ENCODE peak calls at places on chromosomes 7 and 10, in eight cellular contexts. Z, X, D, L, U, J, M and R are unnamed samples.

GRCh38 chr10:87626422-87626892 is 33.2 kb upstream of the PAPSS2 start:
- DNase-seq in X (no peak), M (no peak), U (no peak), L (no peak), J (no peak), Z (no peak), D (no peak), R (peak)

GRCh38 chr7:15096853-15097252 is 194.3 kb upstream of the DGKB start:
- DNase-seq in D (no peak), Z (no peak), X (no peak), U (no peak), M (no peak), L (no peak), J (no peak), R (no peak)

GRCh38 chr10:91354166-91354565 is 56.0 kb upstream of the HECTD2 start:
- DNase-seq in U (no peak), L (no peak), M (no peak), J (no peak), D (no peak), X (no peak), Z (no peak), R (no peak)

GRCh38 chr7:138097064-138097741 is 20.9 kb downstream of the AKR1D1 start:
- DNase-seq in D (peak), Z (no peak), L (no peak), J (peak), X (peak), M (peak), U (no peak), R (peak)

GRCh38 chr7:64619705-64620104 is 46.2 kb upstream of the ZNF107 start:
- DNase-seq in U (no peak), X (no peak), M (no peak), D (no peak), J (no peak), Z (no peak), L (no peak), R (no peak)

GRCh38 chr7:38398725-38399321 is 125.4 kb upstream of the TARP start:
- DNase-seq in L (peak), J (peak), X (peak), U (no peak), D (peak), M (peak), Z (peak), R (peak)

GRCh38 chr7:34837826-34838225 is 179.8 kb downstream of the NPSR1 start:
- DNase-seq in L (no peak), M (no peak), U (no peak), D (peak), X (no peak), Z (no peak), J (peak), R (no peak)

GRCh38 chr7:38880454-38880853 is 28.5 kb downstream of the VPS41 start:
- DNase-seq in L (no peak), U (no peak), Z (no peak), D (no peak), J (no peak), X (no peak), M (no peak), R (no peak)

GRCh38 chr10:100781145-100781665 is 35.8 kb downstream of the PAX2 start:
- DNase-seq in Z (no peak), D (no peak), X (no peak), L (no peak), J (no peak), U (no peak), M (no peak), R (no peak)

GRCh38 chr10:49741108-49741995 is 20.8 kb downstream of the OGDHL start:
- DNase-seq in X (peak), U (no peak), J (no peak), D (no peak), L (no peak), Z (no peak), M (peak), R (no peak)

GRCh38 chr7:31488562-31489203 is 25.2 kb upstream of the ITPRID1 start:
- DNase-seq in U (no peak), L (peak), M (peak), Z (no peak), J (no peak), X (peak), D (peak), R (peak)

GRCh38 chr10:97991875-97992274 is 38.5 kb downstream of the CRTAC1 start:
- DNase-seq in U (no peak), J (peak), Z (no peak), M (peak), L (no peak), D (peak), X (peak), R (peak)

GRCh38 chr10:92787557-92788152 is 60.7 kb upstream of the EXOC6 start:
- DNase-seq in Z (no peak), X (no peak), M (no peak), D (no peak), U (no peak), L (no peak), J (no peak), R (no peak)

GRCh38 chr10:122617476-122618270 is 57.1 kb downstream of the DMBT1 start:
- DNase-seq in U (no peak), L (no peak), D (no peak), J (no peak), X (no peak), Z (no peak), M (no peak), R (no peak)

GRCh38 chr7:22718200-22718711 is 8.7 kb upstream of the IL6 start:
- DNase-seq in U (peak), Z (no peak), D (peak), L (no peak), X (peak), J (peak), M (peak), R (no peak)

GRCh38 chr10:132518572-132519381 is 18.8 kb upstream of the INPP5A start:
- DNase-seq in J (no peak), U (no peak), X (no peak), D (no peak), Z (no peak), M (no peak), L (no peak), R (peak)

GRCh38 chr10:133245439-133246235 is 8.0 kb downstream of the VENTX start:
- DNase-seq in Z (no peak), M (peak), L (no peak), U (no peak), D (no peak), J (no peak), X (peak), R (no peak)

GRCh38 chr10:22598488-22598887 is 115.9 kb downstream of the PIP4K2A start:
- DNase-seq in Z (no peak), J (peak), L (no peak), U (no peak), M (no peak), D (peak), X (no peak), R (no peak)

GRCh38 chr10:4067552-4068254 is 282.7 kb upstream of the KLF6 start:
- DNase-seq in D (no peak), L (no peak), M (peak), U (no peak), Z (no peak), J (no peak), X (peak), R (no peak)

GRCh38 chr10:103512591-103513382 is 19.3 kb downstream of the NEURL1 start:
- DNase-seq in Z (no peak), M (no peak), U (no peak), D (no peak), J (no peak), X (no peak), L (no peak), R (peak)

GRCh38 chr10:19041176-19041575 is 7.4 kb upstream of the MALRD1 start:
- DNase-seq in M (no peak), X (no peak), D (peak), J (no peak), Z (no peak), U (no peak), L (no peak), R (no peak)

GRCh38 chr7:13988765-13989137 is 715 bp downstream of the ETV1 start:
- DNase-seq in L (no peak), J (peak), M (no peak), D (peak), X (peak), U (no peak), Z (no peak), R (no peak)

GRCh38 chr7:120320218-120320961 is 47.4 kb downstream of the KCND2 start:
- DNase-seq in U (no peak), J (no peak), L (no peak), Z (no peak), M (peak), D (no peak), X (no peak), R (no peak)

GRCh38 chr10:48455392-48456151 is 149.1 kb downstream of the MAPK8 start:
- DNase-seq in X (no peak), J (no peak), U (no peak), L (no peak), Z (no peak), D (no peak), M (no peak), R (no peak)

GRCh38 chr10:102714621-102715455 is at the start of gene SFXN2:
- DNase-seq in M (no peak), U (no peak), X (peak), L (peak), Z (peak), D (no peak), J (no peak), R (peak)

GRCh38 chr7:7772385-7772784 is 54.0 kb upstream of the RPA3 start:
- DNase-seq in D (peak), X (no peak), Z (no peak), M (no peak), U (no peak), L (no peak), J (no peak), R (no peak)

GRCh38 chr7:44112231-44112996 is 8.3 kb downstream of the AEBP1 start:
- DNase-seq in U (no peak), D (no peak), M (no peak), X (no peak), Z (no peak), J (no peak), L (no peak), R (peak)

GRCh38 chr7:158206341-158206740 is 381.3 kb downstream of the PTPRN2 start:
- DNase-seq in U (no peak), X (no peak), L (no peak), J (no peak), D (no peak), M (no peak), Z (no peak), R (no peak)

GRCh38 chr7:108335264-108335918 is 120.8 kb downstream of the NRCAM start:
- DNase-seq in U (no peak), Z (no peak), M (peak), L (no peak), X (peak), D (peak), J (peak), R (peak)

GRCh38 chr10:4867109-4867519 is 41.1 kb downstream of the AKR1E2 start:
- DNase-seq in Z (no peak), U (no peak), X (no peak), D (no peak), M (no peak), J (no peak), L (no peak), R (no peak)

GRCh38 chr10:81018898-81019890 is 481.5 kb downstream of the SH2D4B start:
- DNase-seq in M (peak), D (peak), J (peak), Z (no peak), L (no peak), X (peak), U (peak), R (peak)

GRCh38 chr7:40507166-40507565 is 372.4 kb downstream of the SUGCT start:
- DNase-seq in D (no peak), M (no peak), Z (no peak), L (no peak), X (peak), U (no peak), J (no peak), R (no peak)

GRCh38 chr7:142482899-142483658 is 225.2 kb upstream of the PRSS58 start:
- DNase-seq in L (peak), J (peak), U (no peak), X (peak), M (peak), D (no peak), Z (peak), R (peak)

GRCh38 chr7:16648551-16648950 is 2.6 kb downstream of the BZW2 start:
- DNase-seq in X (no peak), M (no peak), U (no peak), J (no peak), L (no peak), Z (no peak), D (no peak), R (peak)
- H3K4me3 ChIP-seq in X (no peak), M (peak), U (no peak), J (no peak), L (peak), Z (peak), D (peak), R (no peak)

DNA sequence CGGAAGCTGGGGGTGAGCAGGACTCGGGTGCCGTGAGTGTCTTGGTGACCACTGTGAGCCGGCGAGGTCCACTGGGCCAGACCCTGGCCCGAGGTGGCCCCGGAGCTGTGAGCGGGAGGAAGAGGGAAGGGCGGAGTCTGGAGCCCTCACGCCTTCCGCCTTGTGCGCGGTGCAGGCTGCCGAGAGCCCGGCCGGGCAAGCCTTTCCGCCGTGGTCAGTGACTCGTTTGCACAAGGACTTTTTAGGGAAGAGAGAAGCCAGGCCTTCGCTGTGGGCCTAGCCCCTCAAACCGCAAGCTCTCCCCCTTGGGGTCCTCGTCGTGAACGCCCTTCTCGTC is 40.9 kb upstream of the ZNF32 start:
- DNase-seq in X (peak), U (no peak), M (peak), J (peak), D (peak), L (no peak), Z (no peak), R (peak)
- H3K4me3 ChIP-seq in X (peak), U (peak), M (peak), J (peak), D (peak), L (peak), Z (peak), R (peak)

GRCh38 chr10:84493951-84494848 is 165.8 kb downstream of the CCSER2 start:
- DNase-seq in U (no peak), D (peak), M (peak), Z (no peak), J (peak), X (peak), L (no peak), R (peak)
- H3K4me3 ChIP-seq in U (no peak), D (peak), M (no peak), Z (no peak), J (no peak), X (peak), L (no peak), R (no peak)

DNA sequence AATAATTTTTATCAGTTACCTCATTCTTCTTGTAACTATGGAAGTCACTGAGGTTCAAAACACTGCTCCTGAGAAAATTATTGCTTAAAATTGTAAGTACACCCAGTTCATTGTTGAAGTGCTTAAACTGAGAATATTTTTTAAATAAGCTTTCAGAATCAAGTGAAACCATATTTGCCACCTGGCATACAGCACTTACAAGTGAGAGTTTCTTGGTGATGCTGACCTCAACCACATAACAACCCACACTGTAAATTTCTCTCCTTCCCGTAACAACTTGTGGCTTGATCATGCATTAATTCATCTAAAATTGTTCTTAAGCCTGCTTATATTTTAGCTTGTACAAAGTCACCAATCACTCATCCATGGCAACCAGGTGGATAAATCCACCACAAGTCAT is 34.0 kb downstream of the IMMP2L start:
- DNase-seq in Z (no peak), J (no peak), D (no peak), U (no peak), L (no peak), M (no peak), X (no peak), R (no peak)
- H3K4me3 ChIP-seq in Z (no peak), J (no peak), D (no peak), U (no peak), L (no peak), M (no peak), X (no peak), R (no peak)

DNA sequence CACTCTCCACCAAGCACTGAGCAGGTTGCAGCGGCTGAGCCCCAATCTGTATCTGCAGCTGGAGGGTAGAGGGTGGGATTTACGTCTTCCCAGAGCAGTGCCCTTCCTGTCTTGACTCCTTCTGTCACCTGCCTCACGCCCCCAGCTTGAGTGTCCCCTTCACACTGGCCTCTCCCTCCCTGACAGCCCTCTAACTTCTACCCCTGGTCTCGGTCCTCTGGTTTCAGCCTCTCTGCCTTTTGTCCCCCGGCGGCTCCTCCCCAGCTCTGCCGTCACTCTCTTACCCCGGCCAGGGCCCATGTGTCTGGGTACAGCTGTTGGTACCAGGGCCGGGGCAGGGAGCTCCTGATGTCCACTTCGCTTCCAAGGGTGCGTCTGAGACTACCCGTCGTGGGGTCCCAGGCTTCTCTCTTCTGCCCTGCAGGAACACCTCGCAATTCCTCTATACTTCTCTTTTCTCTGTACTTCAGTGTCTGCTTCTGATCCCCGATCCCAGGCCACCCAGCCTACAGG is 653 bp downstream of the MUC3A start:
- DNase-seq in J (no peak), L (no peak), X (no peak), Z (no peak), U (no peak), M (no peak), D (no peak), R (no peak)
- H3K4me3 ChIP-seq in J (no peak), L (no peak), X (no peak), Z (no peak), U (no peak), M (no peak), D (no peak), R (no peak)

GRCh38 chr10:62045765-62046521 is 144.4 kb downstream of the ARID5B start:
- DNase-seq in L (no peak), U (peak), M (peak), Z (no peak), J (peak), X (peak), D (peak), R (peak)
- H3K4me3 ChIP-seq in L (peak), U (no peak), M (no peak), Z (peak), J (peak), X (peak), D (peak), R (no peak)

GRCh38 chr10:124254519-124254918 is 161.1 kb upstream of the CHST15 start:
- DNase-seq in D (no peak), Z (no peak), J (no peak), L (no peak), X (no peak), U (no peak), M (peak), R (peak)
- H3K4me3 ChIP-seq in D (no peak), Z (no peak), J (no peak), L (no peak), X (no peak), U (no peak), M (no peak), R (no peak)